ENCODE peak calls at places on chromosomes 13 and 19, in eight cellular contexts. Y is breast epithelium; O is WERI-Rb-1; Q is heart left ventricle; M is tibial artery; J is dorsolateral prefrontal cortex; U is fibroblast of lung; T is CD4-positive, CD25-positive, alpha-beta regulatory T cell. A is an unnamed sample. For H3K27me3, the result is how much of the 10 kb centered on the place peaks cover.

GRCh38 chr13:70310720-70311119 is 202.5 kb upstream of the KLHL1 start:
- DNase-seq in Y (no peak), O (peak), Q (peak), M (no peak), J (no peak), U (peak), T (no peak), A (no peak)

GRCh38 chr19:12838893-12839656 is 760 bp downstream of the MAST1 start:
- DNase-seq in Y (no peak), O (no peak), Q (no peak), M (no peak), J (no peak), U (no peak), T (peak), A (no peak)

GRCh38 chr19:28242317-28242927 is 970.5 kb downstream of the UQCRFS1 start:
- DNase-seq in Y (no peak), O (peak), Q (no peak), M (no peak), J (no peak), U (peak), T (no peak), A (no peak)

GRCh38 chr13:77565635-77566034 is 30.1 kb downstream of the SCEL start:
- DNase-seq in Y (no peak), O (no peak), Q (no peak), M (no peak), J (no peak), U (peak), T (no peak), A (peak)

GRCh38 chr13:76754414-76754813 is 131.8 kb downstream of the KCTD12 start:
- DNase-seq in Y (no peak), O (no peak), Q (peak), M (peak), J (no peak), U (peak), T (no peak), A (no peak)

GRCh38 chr13:71613347-71613746 is 253.7 kb downstream of the DACH1 start:
- DNase-seq in Y (no peak), O (no peak), Q (no peak), M (no peak), J (no peak), U (no peak), T (no peak), A (no peak)

GRCh38 chr19:40229484-40229883 is 3.0 kb upstream of the CCNP start:
- DNase-seq in Y (no peak), O (no peak), Q (no peak), M (no peak), J (no peak), U (no peak), T (no peak), A (no peak)

GRCh38 chr13:24097064-24097463 is 63.5 kb upstream of the SPATA13 start:
- DNase-seq in Y (no peak), O (peak), Q (no peak), M (no peak), J (no peak), U (peak), T (no peak), A (no peak)

GRCh38 chr13:33489563-33489962 is 204.0 kb upstream of the STARD13 start:
- DNase-seq in Y (no peak), O (no peak), Q (no peak), M (no peak), J (no peak), U (no peak), T (no peak), A (no peak)

GRCh38 chr19:15495151-15495550 is 13.2 kb upstream of the CYP4F22 start:
- DNase-seq in Y (no peak), O (no peak), Q (no peak), M (no peak), J (no peak), U (no peak), T (no peak), A (no peak)

GRCh38 chr19:15452111-15453047 is 2.6 kb upstream of the WIZ start:
- DNase-seq in Y (peak), O (peak), Q (peak), M (peak), J (peak), U (peak), T (no peak), A (no peak)

GRCh38 chr19:369876-370275 is 25.3 kb upstream of the MIER2 start:
- DNase-seq in Y (no peak), O (no peak), Q (no peak), M (no peak), J (no peak), U (no peak), T (no peak), A (no peak)

GRCh38 chr19:54389556-54389955 is 24.8 kb upstream of the LAIR1 start:
- DNase-seq in Y (no peak), O (no peak), Q (no peak), M (no peak), J (no peak), U (no peak), T (no peak), A (no peak)
- H3K27me3 ChIP-seq in Y (under half), O (half or more), Q (under half), M (half or more), J (under half), U (under half), T (under half), A (under half)

GRCh38 chr19:55078996-55079395 is 3.3 kb downstream of the EPS8L1 start:
- DNase-seq in Y (no peak), O (no peak), Q (peak), M (no peak), J (no peak), U (no peak), T (no peak), A (no peak)

GRCh38 chr19:55071913-55072312 is 3.8 kb upstream of the EPS8L1 start:
- DNase-seq in Y (no peak), O (no peak), Q (no peak), M (no peak), J (no peak), U (no peak), T (no peak), A (no peak)

GRCh38 chr19:55076321-55076720 is 652 bp downstream of the EPS8L1 start:
- DNase-seq in Y (no peak), O (no peak), Q (no peak), M (no peak), J (no peak), U (no peak), T (no peak), A (no peak)

GRCh38 chr19:55077106-55077505 is 1.4 kb downstream of the EPS8L1 start:
- DNase-seq in Y (no peak), O (no peak), Q (no peak), M (no peak), J (no peak), U (no peak), T (no peak), A (no peak)

GRCh38 chr19:55075366-55075998 is at the start of gene EPS8L1:
- DNase-seq in Y (peak), O (no peak), Q (no peak), M (no peak), J (no peak), U (no peak), T (no peak), A (no peak)
- H3K27me3 ChIP-seq in Y (under half), O (under half), Q (under half), M (half or more), J (under half), U (under half), T (under half), A (under half)

GRCh38 chr19:35513975-35514809 is 743 bp upstream of the DMKN start:
- DNase-seq in Y (no peak), O (no peak), Q (no peak), M (no peak), J (no peak), U (no peak), T (no peak), A (no peak)
- H3K27me3 ChIP-seq in Y (under half), O (under half), Q (under half), M (under half), J (under half), U (under half), T (under half), A (under half)

GRCh38 chr19:1668339-1669123 is 16.1 kb upstream of the TCF3 start:
- DNase-seq in Y (no peak), O (peak), Q (no peak), M (no peak), J (no peak), U (peak), T (no peak), A (peak)

GRCh38 chr19:1665565-1666047 is 13.2 kb upstream of the TCF3 start:
- DNase-seq in Y (no peak), O (peak), Q (no peak), M (no peak), J (no peak), U (no peak), T (no peak), A (peak)

GRCh38 chr19:1663854-1664253 is 11.4 kb upstream of the TCF3 start:
- DNase-seq in Y (no peak), O (peak), Q (no peak), M (no peak), J (no peak), U (no peak), T (no peak), A (peak)

GRCh38 chr19:1671716-1672037 is 19.3 kb upstream of the TCF3 start:
- DNase-seq in Y (no peak), O (peak), Q (no peak), M (no peak), J (no peak), U (no peak), T (no peak), A (peak)

DNA sequence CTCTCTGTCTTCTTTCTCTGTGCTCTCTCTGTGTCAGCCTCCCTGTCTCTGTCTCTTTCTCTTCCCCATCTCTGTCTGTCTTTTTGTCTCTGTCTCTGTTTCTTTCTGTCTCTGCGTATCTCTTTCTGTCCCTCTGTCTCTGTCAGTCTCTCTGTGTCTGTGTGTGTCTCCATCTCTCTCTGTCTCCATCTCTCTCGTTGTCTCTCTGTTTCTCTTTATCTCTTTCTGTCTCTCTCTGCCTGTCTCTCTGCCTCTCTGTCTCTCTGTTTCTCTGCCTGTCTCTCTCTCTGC is 15.6 kb upstream of the TCF3 start:
- DNase-seq in Y (no peak), O (no peak), Q (no peak), M (no peak), J (no peak), U (no peak), T (no peak), A (no peak)
- H3K27me3 ChIP-seq in Y (under half), O (under half), Q (half or more), M (half or more), J (under half), U (under half), T (under half), A (under half)

DNA sequence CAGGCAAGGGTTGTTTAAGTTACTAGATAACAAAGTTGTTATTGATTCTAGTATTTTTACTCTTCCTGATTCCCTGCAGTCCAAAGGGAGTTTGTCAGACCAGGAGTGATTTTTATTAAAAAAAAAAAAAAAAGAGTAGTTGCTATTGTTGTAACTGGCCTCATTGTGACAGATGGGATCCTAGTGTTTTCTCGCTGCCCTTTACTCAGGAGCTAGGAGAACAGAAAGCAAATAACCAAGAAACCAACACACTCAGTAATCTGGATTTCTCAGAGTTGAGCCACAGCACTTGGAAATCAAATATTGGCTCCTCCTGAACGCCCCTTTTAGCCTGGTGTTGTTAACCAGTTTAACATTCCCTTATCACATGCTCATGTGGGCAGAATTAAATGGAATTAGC is 8.3 kb upstream of the PDX1 start:
- DNase-seq in Y (no peak), O (no peak), Q (no peak), M (no peak), J (no peak), U (no peak), T (no peak), A (no peak)
- H3K27me3 ChIP-seq in Y (under half), O (half or more), Q (half or more), M (half or more), J (half or more), U (under half), T (under half), A (under half)

DNA sequence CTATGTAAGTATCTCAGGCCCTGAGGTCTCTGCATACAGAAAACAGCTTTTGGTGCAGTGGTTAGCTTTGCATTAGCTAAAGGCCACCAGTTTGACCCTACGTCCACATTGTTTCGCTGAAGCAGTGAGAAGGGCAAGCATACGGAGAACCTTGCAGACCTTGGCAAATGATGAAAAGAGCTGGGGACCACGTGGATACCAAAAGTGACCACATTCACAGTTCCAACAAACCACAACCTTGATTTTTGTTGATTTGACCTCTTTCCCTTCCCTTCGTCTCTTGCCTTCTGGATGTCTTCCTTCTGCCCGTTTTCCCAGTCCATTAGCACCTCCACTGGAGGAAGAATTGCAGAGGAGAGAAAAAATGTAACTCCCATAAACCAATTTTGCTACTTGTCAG is 293.8 kb upstream of the HTR2A start:
- DNase-seq in Y (no peak), O (no peak), Q (no peak), M (no peak), J (no peak), U (no peak), T (no peak), A (no peak)
- H3K27me3 ChIP-seq in Y (under half), O (under half), Q (under half), M (under half), J (under half), U (under half), T (under half), A (under half)

GRCh38 chr13:45575146-45575829 is 40.3 kb downstream of the ERICH6B start:
- DNase-seq in Y (no peak), O (no peak), Q (no peak), M (no peak), J (no peak), U (no peak), T (no peak), A (no peak)
- H3K27me3 ChIP-seq in Y (under half), O (under half), Q (under half), M (under half), J (under half), U (under half), T (under half), A (under half)

GRCh38 chr13:31116224-31116623 is 45.5 kb downstream of the HSPH1 start:
- DNase-seq in Y (no peak), O (no peak), Q (no peak), M (no peak), J (no peak), U (no peak), T (no peak), A (no peak)
- H3K27me3 ChIP-seq in Y (under half), O (under half), Q (under half), M (under half), J (under half), U (under half), T (under half), A (under half)

DNA sequence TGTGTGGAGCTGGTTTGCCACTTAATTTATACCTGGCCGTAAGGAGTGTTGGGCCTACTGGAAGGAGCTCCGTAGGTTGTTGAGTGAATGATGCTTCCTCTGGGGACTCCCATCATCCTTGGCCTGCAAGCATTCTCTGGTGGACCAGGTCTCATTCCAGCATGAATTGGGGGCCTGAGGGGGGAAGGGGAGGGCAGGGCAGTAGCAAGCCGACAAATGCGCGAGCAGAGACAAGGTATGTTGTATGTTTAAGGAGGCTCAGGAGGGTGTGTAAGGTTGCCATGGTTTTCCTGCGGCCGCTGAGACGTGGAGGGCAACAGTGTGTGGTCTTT is 730 bp downstream of the ZNF264 start:
- DNase-seq in Y (no peak), O (no peak), Q (no peak), M (no peak), J (no peak), U (no peak), T (no peak), A (no peak)
- H3K27me3 ChIP-seq in Y (under half), O (under half), Q (under half), M (under half), J (under half), U (under half), T (under half), A (under half)

GRCh38 chr19:1447565-1447903 is 2.4 kb upstream of the APC2 start:
- DNase-seq in Y (no peak), O (no peak), Q (no peak), M (no peak), J (no peak), U (no peak), T (no peak), A (no peak)
- H3K27me3 ChIP-seq in Y (under half), O (under half), Q (half or more), M (half or more), J (under half), U (half or more), T (under half), A (under half)

A was measured in GM06990.